ENCODE peak calls at places on chromosomes 13 and 19, in seven cellular contexts. One of them, this sample, is unnamed.

GRCh38 chr19:2253106-2254051 is 2.8 kb downstream of the JSRP1 start:
- DNase-seq in SK-N-DZ: no peak
- DNase-seq in mesothelial cell of epicardium: no peak
- DNase-seq in cardiac fibroblast: no peak
- DNase-seq in NCI-H1105: no peak
- DNase-seq in neuronal stem cell: no peak
- DNase-seq in CD8-positive, alpha-beta memory T cell: peak; percentile 71
- DNase-seq in this sample: no peak

GRCh38 chr19:29680447-29680846 is 15.2 kb downstream of the PLEKHF1 start:
- DNase-seq in NCI-H1105: no peak
- DNase-seq in neuronal stem cell: no peak
- DNase-seq in CD8-positive, alpha-beta memory T cell: peak; percentile 90
- DNase-seq in SK-N-DZ: no peak
- DNase-seq in mesothelial cell of epicardium: no peak
- DNase-seq in cardiac fibroblast: no peak
- DNase-seq in this sample: no peak

GRCh38 chr19:10390652-10391286 is 10.4 kb upstream of the TYK2 start:
- DNase-seq in CD8-positive, alpha-beta memory T cell: peak; percentile 79
- DNase-seq in mesothelial cell of epicardium: peak; percentile 75
- DNase-seq in SK-N-DZ: peak; percentile 66
- DNase-seq in cardiac fibroblast: peak; percentile 84
- DNase-seq in neuronal stem cell: peak; percentile 68
- DNase-seq in NCI-H1105: peak; percentile 67
- DNase-seq in this sample: no peak

GRCh38 chr13:36362251-36362650 is 16.1 kb upstream of the SPART start:
- DNase-seq in NCI-H1105: no peak
- DNase-seq in neuronal stem cell: no peak
- DNase-seq in SK-N-DZ: no peak
- DNase-seq in CD8-positive, alpha-beta memory T cell: no peak
- DNase-seq in cardiac fibroblast: peak; percentile 93
- DNase-seq in mesothelial cell of epicardium: no peak
- DNase-seq in this sample: no peak

GRCh38 chr13:113669231-113669870 is 2.3 kb downstream of the GRK1 start:
- DNase-seq in NCI-H1105: no peak
- DNase-seq in neuronal stem cell: no peak
- DNase-seq in mesothelial cell of epicardium: peak; percentile 29
- DNase-seq in cardiac fibroblast: no peak
- DNase-seq in SK-N-DZ: no peak
- DNase-seq in CD8-positive, alpha-beta memory T cell: peak; percentile 18
- DNase-seq in this sample: no peak

GRCh38 chr13:106143930-106144709 is 391.3 kb downstream of the EFNB2 start:
- DNase-seq in neuronal stem cell: no peak
- DNase-seq in CD8-positive, alpha-beta memory T cell: no peak
- DNase-seq in cardiac fibroblast: no peak
- DNase-seq in NCI-H1105: peak; percentile 79
- DNase-seq in mesothelial cell of epicardium: no peak
- DNase-seq in SK-N-DZ: no peak
- DNase-seq in this sample: peak; percentile 71

GRCh38 chr19:3034845-3035541 is 5.9 kb upstream of the TLE2 start:
- DNase-seq in SK-N-DZ: peak; percentile 38
- DNase-seq in mesothelial cell of epicardium: no peak
- DNase-seq in cardiac fibroblast: peak; percentile 41
- DNase-seq in neuronal stem cell: no peak
- DNase-seq in NCI-H1105: no peak
- DNase-seq in CD8-positive, alpha-beta memory T cell: peak; percentile 61
- DNase-seq in this sample: no peak

GRCh38 chr13:46992383-46992952 is 95.6 kb upstream of the HTR2A start:
- DNase-seq in CD8-positive, alpha-beta memory T cell: no peak
- DNase-seq in cardiac fibroblast: peak; percentile 50
- DNase-seq in SK-N-DZ: peak; percentile 7
- DNase-seq in mesothelial cell of epicardium: no peak
- DNase-seq in neuronal stem cell: no peak
- DNase-seq in NCI-H1105: no peak
- DNase-seq in this sample: no peak

GRCh38 chr13:69601661-69602060 is 506.0 kb upstream of the ATXN8OS start:
- DNase-seq in CD8-positive, alpha-beta memory T cell: no peak
- DNase-seq in NCI-H1105: no peak
- DNase-seq in mesothelial cell of epicardium: no peak
- DNase-seq in SK-N-DZ: no peak
- DNase-seq in neuronal stem cell: no peak
- DNase-seq in cardiac fibroblast: no peak
- DNase-seq in this sample: no peak

GRCh38 chr19:53147645-53148044 is 11.2 kb downstream of the ZNF347 start:
- DNase-seq in NCI-H1105: no peak
- DNase-seq in CD8-positive, alpha-beta memory T cell: no peak
- DNase-seq in neuronal stem cell: no peak
- DNase-seq in cardiac fibroblast: no peak
- DNase-seq in SK-N-DZ: no peak
- DNase-seq in mesothelial cell of epicardium: no peak
- DNase-seq in this sample: no peak

GRCh38 chr19:9945319-9945966 is 9.1 kb upstream of the OLFM2 start:
- DNase-seq in cardiac fibroblast: peak; percentile 99
- DNase-seq in SK-N-DZ: peak; percentile 65
- DNase-seq in mesothelial cell of epicardium: peak; percentile 78
- DNase-seq in CD8-positive, alpha-beta memory T cell: no peak
- DNase-seq in NCI-H1105: no peak
- DNase-seq in neuronal stem cell: no peak
- DNase-seq in this sample: no peak

GRCh38 chr19:49761625-49762311 is 1.3 kb downstream of the TSKS start:
- DNase-seq in SK-N-DZ: peak; percentile 16
- DNase-seq in CD8-positive, alpha-beta memory T cell: no peak
- DNase-seq in NCI-H1105: no peak
- DNase-seq in neuronal stem cell: no peak
- DNase-seq in mesothelial cell of epicardium: no peak
- DNase-seq in cardiac fibroblast: peak; percentile 71
- DNase-seq in this sample: no peak

GRCh38 chr19:29625316-29625715 is 19.2 kb downstream of the POP4 start:
- DNase-seq in cardiac fibroblast: no peak
- DNase-seq in mesothelial cell of epicardium: no peak
- DNase-seq in CD8-positive, alpha-beta memory T cell: no peak
- DNase-seq in SK-N-DZ: no peak
- DNase-seq in neuronal stem cell: peak; percentile 46
- DNase-seq in NCI-H1105: no peak
- DNase-seq in this sample: no peak

GRCh38 chr13:89468081-89468480 is 1796.9 kb downstream of the SLITRK5 start:
- DNase-seq in CD8-positive, alpha-beta memory T cell: no peak
- DNase-seq in mesothelial cell of epicardium: no peak
- DNase-seq in SK-N-DZ: no peak
- DNase-seq in NCI-H1105: no peak
- DNase-seq in neuronal stem cell: no peak
- DNase-seq in cardiac fibroblast: no peak
- DNase-seq in this sample: no peak

GRCh38 chr19:18726417-18726767 is 42.9 kb downstream of the CRTC1 start:
- DNase-seq in SK-N-DZ: no peak
- DNase-seq in mesothelial cell of epicardium: no peak
- DNase-seq in neuronal stem cell: no peak
- DNase-seq in CD8-positive, alpha-beta memory T cell: no peak
- DNase-seq in cardiac fibroblast: no peak
- DNase-seq in NCI-H1105: no peak
- DNase-seq in this sample: no peak

GRCh38 chr19:10896851-10897526 is 25.6 kb downstream of the CARM1 start:
- DNase-seq in neuronal stem cell: no peak
- DNase-seq in CD8-positive, alpha-beta memory T cell: no peak
- DNase-seq in NCI-H1105: no peak
- DNase-seq in mesothelial cell of epicardium: no peak
- DNase-seq in cardiac fibroblast: no peak
- DNase-seq in SK-N-DZ: no peak
- DNase-seq in this sample: peak; percentile 97

GRCh38 chr13:23867027-23867491 is 22.1 kb downstream of the MIPEP start:
- DNase-seq in CD8-positive, alpha-beta memory T cell: no peak
- DNase-seq in SK-N-DZ: no peak
- DNase-seq in NCI-H1105: no peak
- DNase-seq in mesothelial cell of epicardium: no peak
- DNase-seq in neuronal stem cell: no peak
- DNase-seq in cardiac fibroblast: peak; percentile 72
- DNase-seq in this sample: no peak

GRCh38 chr19:676343-677105 is at the start of gene FSTL3:
- DNase-seq in NCI-H1105: no peak
- DNase-seq in SK-N-DZ: no peak
- DNase-seq in CD8-positive, alpha-beta memory T cell: no peak
- DNase-seq in neuronal stem cell: no peak
- DNase-seq in cardiac fibroblast: peak; percentile 43
- DNase-seq in mesothelial cell of epicardium: no peak
- DNase-seq in this sample: no peak

GRCh38 chr13:43835701-43836100 is 43.8 kb downstream of the CCDC122 start:
- DNase-seq in CD8-positive, alpha-beta memory T cell: no peak
- DNase-seq in mesothelial cell of epicardium: no peak
- DNase-seq in SK-N-DZ: no peak
- DNase-seq in neuronal stem cell: no peak
- DNase-seq in NCI-H1105: no peak
- DNase-seq in cardiac fibroblast: peak; percentile 61
- DNase-seq in this sample: no peak

GRCh38 chr19:33771308-33772101 is 25.2 kb upstream of the KCTD15 start:
- DNase-seq in SK-N-DZ: peak; percentile 74
- DNase-seq in cardiac fibroblast: peak; percentile 72
- DNase-seq in CD8-positive, alpha-beta memory T cell: peak; percentile 56
- DNase-seq in neuronal stem cell: peak; percentile 69
- DNase-seq in mesothelial cell of epicardium: peak; percentile 92
- DNase-seq in NCI-H1105: peak; percentile 73
- DNase-seq in this sample: peak; percentile 60

GRCh38 chr19:39582442-39582841 is 19.9 kb upstream of the LGALS13 start:
- DNase-seq in neuronal stem cell: no peak
- DNase-seq in CD8-positive, alpha-beta memory T cell: no peak
- DNase-seq in NCI-H1105: no peak
- DNase-seq in mesothelial cell of epicardium: no peak
- DNase-seq in cardiac fibroblast: no peak
- DNase-seq in SK-N-DZ: no peak
- DNase-seq in this sample: no peak

GRCh38 chr19:16435999-16436650 is 35.6 kb downstream of the EPS15L1 start:
- DNase-seq in neuronal stem cell: no peak
- DNase-seq in mesothelial cell of epicardium: no peak
- DNase-seq in CD8-positive, alpha-beta memory T cell: no peak
- DNase-seq in cardiac fibroblast: peak; percentile 26
- DNase-seq in SK-N-DZ: no peak
- DNase-seq in NCI-H1105: no peak
- DNase-seq in this sample: no peak

GRCh38 chr19:1259873-1260748 is 9.0 kb upstream of the CIRBP start:
- DNase-seq in SK-N-DZ: no peak
- DNase-seq in cardiac fibroblast: peak; percentile 48
- DNase-seq in CD8-positive, alpha-beta memory T cell: peak; percentile 78
- DNase-seq in NCI-H1105: no peak
- DNase-seq in neuronal stem cell: no peak
- DNase-seq in mesothelial cell of epicardium: no peak
- DNase-seq in this sample: no peak

GRCh38 chr19:45123440-45123850 is 30.5 kb downstream of the PPP1R37 start:
- DNase-seq in SK-N-DZ: no peak
- DNase-seq in CD8-positive, alpha-beta memory T cell: no peak
- DNase-seq in neuronal stem cell: no peak
- DNase-seq in NCI-H1105: no peak
- DNase-seq in mesothelial cell of epicardium: peak; percentile 59
- DNase-seq in cardiac fibroblast: no peak
- DNase-seq in this sample: no peak

GRCh38 chr13:95547531-95548167 is 4.9 kb upstream of the CLDN10 start:
- DNase-seq in cardiac fibroblast: no peak
- DNase-seq in neuronal stem cell: no peak
- DNase-seq in CD8-positive, alpha-beta memory T cell: no peak
- DNase-seq in NCI-H1105: no peak
- DNase-seq in mesothelial cell of epicardium: no peak
- DNase-seq in SK-N-DZ: peak; percentile 48
- DNase-seq in this sample: no peak

GRCh38 chr13:91369432-91369831 is 21.9 kb downstream of the MIR17HG start:
- DNase-seq in NCI-H1105: no peak
- DNase-seq in CD8-positive, alpha-beta memory T cell: no peak
- DNase-seq in neuronal stem cell: no peak
- DNase-seq in SK-N-DZ: no peak
- DNase-seq in mesothelial cell of epicardium: no peak
- DNase-seq in cardiac fibroblast: peak; percentile 17
- DNase-seq in this sample: no peak

GRCh38 chr13:57878291-57878690 is 246.7 kb downstream of the PCDH17 start:
- DNase-seq in CD8-positive, alpha-beta memory T cell: no peak
- DNase-seq in SK-N-DZ: no peak
- DNase-seq in mesothelial cell of epicardium: no peak
- DNase-seq in NCI-H1105: no peak
- DNase-seq in neuronal stem cell: no peak
- DNase-seq in cardiac fibroblast: peak; percentile 56
- DNase-seq in this sample: no peak

This sample was measured in NCI-H2029.